ENCODE peak calls at places on chromosomes 12 and 14, in six cellular contexts. R is neuronal stem cell; Z is breast epithelium; Q is CD8-positive, alpha-beta T cell; J is right cardiac atrium; N is right atrium auricular region. E is an unnamed sample.

GRCh38 chr12:67456281-67456918 is 187.2 kb downstream of the CAND1 start:
- DNase-seq in Z (no peak), J (peak), R (no peak), N (no peak), Q (no peak), E (no peak)

GRCh38 chr12:91603060-91603459 is 420.4 kb upstream of the DCN start:
- DNase-seq in R (no peak), Q (no peak), N (no peak), J (no peak), Z (no peak), E (no peak)

GRCh38 chr14:98984719-98985041 is 287.3 kb downstream of the BCL11B start:
- DNase-seq in Z (no peak), R (no peak), Q (peak), J (no peak), N (no peak), E (no peak)

GRCh38 chr14:100778078-100778927 is 47.6 kb upstream of the MEG3 start:
- DNase-seq in R (no peak), Z (no peak), N (no peak), J (no peak), Q (no peak), E (no peak)

GRCh38 chr12:31588976-31589375 is 2.0 kb downstream of the DENND5B start:
- DNase-seq in J (no peak), R (no peak), N (no peak), Q (no peak), Z (no peak), E (no peak)

GRCh38 chr14:104562606-104563005 is 17.0 kb upstream of the C14orf180 start:
- DNase-seq in N (no peak), J (peak), Q (no peak), R (no peak), Z (no peak), E (no peak)

GRCh38 chr14:100400115-100400514 is 77.0 kb downstream of the SLC25A47 start:
- DNase-seq in Z (no peak), N (no peak), R (no peak), Q (no peak), J (no peak), E (no peak)

GRCh38 chr14:104263671-104264358 is 125.4 kb downstream of the KIF26A start:
- DNase-seq in J (no peak), Q (no peak), Z (no peak), N (peak), R (no peak), E (no peak)

GRCh38 chr12:12779529-12779928 is 5.9 kb upstream of the APOLD1 start:
- DNase-seq in R (no peak), N (no peak), Q (no peak), J (no peak), Z (no peak), E (no peak)
- H3K27ac ChIP-seq in R (no peak), N (no peak), Q (no peak), J (no peak), Z (no peak), E (no peak)

GRCh38 chr12:116539361-116539771 is 19.8 kb upstream of the MAP1LC3B2 start:
- DNase-seq in Q (no peak), Z (no peak), J (no peak), R (no peak), N (no peak), E (no peak)
- H3K27ac ChIP-seq in Q (no peak), Z (peak), J (no peak), R (no peak), N (no peak), E (no peak)

DNA sequence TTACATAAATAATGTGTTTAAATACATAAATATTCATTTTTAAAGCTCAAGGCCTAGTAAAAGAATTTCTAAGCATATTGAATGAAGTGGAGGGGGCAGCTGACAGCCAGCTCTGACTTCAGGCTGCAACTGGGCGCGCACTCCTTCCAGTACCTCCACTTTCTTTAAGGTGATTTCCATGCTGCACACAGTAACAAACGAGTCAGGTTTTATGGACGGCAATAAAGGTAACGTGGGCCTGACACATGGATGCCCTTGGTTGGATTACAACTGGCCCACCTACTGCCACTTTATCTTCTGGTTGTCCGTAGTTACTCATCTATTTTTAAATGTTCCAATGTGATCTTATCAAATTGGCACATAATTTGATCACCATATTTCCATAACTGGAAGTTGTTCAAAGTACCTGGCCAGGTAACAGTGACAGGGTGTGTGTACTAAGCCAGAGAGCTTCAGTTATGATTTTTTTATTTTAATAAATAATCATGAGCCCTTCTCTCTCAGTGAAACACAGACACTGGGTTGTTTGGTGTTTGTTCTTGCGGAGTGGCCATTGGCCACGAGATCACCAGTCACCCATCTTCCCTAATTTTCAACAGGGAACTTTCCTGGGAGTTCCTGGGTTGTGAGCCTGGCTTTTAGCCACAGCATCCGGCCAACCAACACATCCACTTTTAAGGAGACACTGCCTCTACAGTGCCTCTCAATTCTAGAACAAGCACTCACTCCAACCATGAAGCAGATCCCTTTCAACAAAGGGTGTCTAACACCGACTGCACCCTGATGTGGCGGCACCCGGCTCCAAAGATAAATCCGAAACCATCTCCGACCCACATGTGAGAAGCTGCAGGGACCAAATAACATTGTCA is 50.2 kb downstream of the FOXN3 start:
- DNase-seq in R (no peak), J (peak), Q (no peak), Z (no peak), N (peak), E (no peak)
- H3K27ac ChIP-seq in R (no peak), J (peak), Q (no peak), Z (no peak), N (peak), E (peak)

GRCh38 chr14:30143617-30144016 is 216.0 kb upstream of the PRKD1 start:
- DNase-seq in J (no peak), N (no peak), R (no peak), Q (no peak), Z (no peak), E (no peak)

GRCh38 chr14:30138517-30138916 is 210.9 kb upstream of the PRKD1 start:
- DNase-seq in Q (no peak), Z (no peak), J (no peak), N (no peak), R (no peak), E (no peak)

GRCh38 chr14:30142216-30142615 is 214.6 kb upstream of the PRKD1 start:
- DNase-seq in N (no peak), Q (no peak), R (no peak), Z (no peak), J (no peak), E (no peak)
- H3K27ac ChIP-seq in N (no peak), Q (no peak), R (no peak), Z (no peak), J (no peak), E (no peak)

E was measured in thoracic aorta.